ENCODE peak calls at places on chromosomes 3 and 15, in nine cellular contexts. P, I, L, Z, X, N, B, Y and V are unnamed samples.

GRCh38 chr15:101366853-101367252 is 71.8 kb upstream of the SNRPA1 start:
- DNase-seq in P (no peak), I (no peak), L (no peak), Z (no peak), X (peak), N (no peak), B (no peak), Y (no peak), V (no peak)

GRCh38 chr3:159762238-159762637 is 226.4 kb upstream of the IL12A start:
- DNase-seq in P (no peak), I (no peak), L (no peak), Z (no peak), X (no peak), N (no peak), B (no peak), Y (no peak), V (no peak)

GRCh38 chr15:78308422-78309021 is 9.1 kb upstream of the SKIC8 start:
- DNase-seq in P (peak), I (peak), L (peak), Z (peak), X (no peak), N (no peak), B (peak), Y (peak), V (no peak)

GRCh38 chr3:113268917-113269316 is 57.6 kb downstream of the BOC start:
- DNase-seq in P (no peak), I (no peak), L (no peak), Z (no peak), X (no peak), N (no peak), B (no peak), Y (no peak), V (no peak)

GRCh38 chr3:182765287-182765686 is 28.0 kb upstream of the ATP11B start:
- DNase-seq in P (no peak), I (no peak), L (no peak), Z (no peak), X (no peak), N (no peak), B (no peak), Y (no peak), V (no peak)

GRCh38 chr3:95899494-95899893 is 914.9 kb upstream of the EPHA6 start:
- DNase-seq in P (no peak), I (no peak), L (no peak), Z (no peak), X (no peak), N (no peak), B (no peak), Y (no peak), V (no peak)

GRCh38 chr3:186452517-186452916 is 90.5 kb upstream of the DGKG start:
- DNase-seq in P (no peak), I (no peak), L (no peak), Z (no peak), X (peak), N (peak), B (peak), Y (no peak), V (no peak)

GRCh38 chr15:90101969-90102890 is at the start of gene IDH2:
- DNase-seq in P (peak), I (peak), L (peak), Z (peak), X (peak), N (no peak), B (peak), Y (peak), V (peak)

GRCh38 chr3:56976666-56977560 is 83.6 kb upstream of the SPATA12 start:
- DNase-seq in P (no peak), I (peak), L (no peak), Z (no peak), X (no peak), N (peak), B (peak), Y (no peak), V (no peak)

GRCh38 chr15:66819084-66819483 is 117.0 kb downstream of the SMAD6 start:
- DNase-seq in P (no peak), I (no peak), L (no peak), Z (no peak), X (no peak), N (no peak), B (no peak), Y (no peak), V (no peak)

GRCh38 chr3:126678691-126679317 is 23.9 kb upstream of the TXNRD3 start:
- DNase-seq in P (no peak), I (no peak), L (no peak), Z (no peak), X (peak), N (no peak), B (no peak), Y (no peak), V (no peak)

GRCh38 chr3:17055374-17056276 is 170.9 kb downstream of the PLCL2 start:
- DNase-seq in P (no peak), I (no peak), L (no peak), Z (no peak), X (no peak), N (no peak), B (peak), Y (no peak), V (no peak)

GRCh38 chr3:99789322-99789721 is 28.3 kb upstream of the CMSS1 start:
- DNase-seq in P (no peak), I (peak), L (no peak), Z (no peak), X (no peak), N (peak), B (peak), Y (peak), V (no peak)
- TF ChIP-seq CTCF in P (peak), I (peak), L (peak), Z (peak), X (peak), N (peak), B (peak), Y (peak), V (peak)

DNA sequence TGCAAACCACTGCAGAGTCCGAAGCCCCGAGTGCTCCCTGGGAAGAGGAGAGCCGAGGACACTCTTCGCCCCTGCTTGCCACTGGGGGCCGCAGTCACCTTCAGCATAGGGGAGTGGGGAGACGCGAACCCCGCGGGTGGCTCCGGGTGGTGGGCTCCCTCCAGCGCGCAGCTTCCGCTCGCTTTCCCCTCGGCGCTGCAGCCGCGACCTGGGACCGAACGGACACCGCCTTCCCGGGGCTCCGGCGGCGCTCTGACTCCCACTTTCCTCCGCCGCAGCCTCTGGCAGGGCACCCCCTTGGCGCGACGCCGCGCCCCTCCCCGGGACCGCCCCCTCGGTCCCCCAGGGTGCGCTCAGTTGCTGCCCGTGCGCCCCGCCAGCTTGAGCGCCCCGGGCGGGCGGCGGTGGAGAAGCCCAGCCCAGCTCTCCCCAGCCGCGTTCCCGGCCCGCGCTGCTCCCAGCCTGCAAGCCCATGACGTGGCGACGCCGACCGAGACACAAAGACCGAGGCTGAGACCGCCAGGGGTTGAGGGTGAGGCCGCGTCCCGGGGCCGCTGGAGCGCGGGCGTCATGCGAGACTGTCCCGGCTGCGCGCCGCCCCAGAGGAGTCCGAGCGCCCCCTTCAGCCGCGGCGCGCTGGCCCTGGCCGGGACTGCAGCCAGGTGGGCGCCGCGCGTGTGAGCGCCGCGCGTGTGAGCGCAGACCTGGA is at the start of gene MINAR1:
- DNase-seq in P (peak), I (peak), L (no peak), Z (no peak), X (no peak), N (no peak), B (peak), Y (peak), V (no peak)
- TF ChIP-seq CTCF in P (peak), I (peak), L (no peak), Z (no peak), X (no peak), N (no peak), B (peak), Y (no peak), V (no peak)

DNA sequence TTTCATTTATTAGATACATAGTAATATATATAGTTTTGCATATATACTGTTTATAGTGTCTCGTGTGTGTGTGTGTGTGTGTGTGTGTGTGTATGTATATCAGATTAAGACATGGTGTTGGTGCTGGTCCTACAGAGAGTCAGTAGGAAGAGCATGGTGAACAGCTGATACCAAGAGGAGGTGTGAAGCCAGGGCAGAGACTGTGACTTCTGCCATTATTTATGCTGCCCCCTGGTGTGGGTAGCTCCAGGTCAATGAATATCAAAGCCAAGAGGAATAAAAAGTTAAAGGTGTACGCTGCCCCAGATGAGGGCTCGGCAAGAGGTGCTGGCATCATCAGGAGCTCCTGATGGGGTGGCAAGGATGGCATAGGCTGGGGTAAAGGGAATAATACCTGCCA is 299.5 kb upstream of the RASGRP1 start:
- DNase-seq in P (no peak), I (no peak), L (no peak), Z (no peak), X (no peak), N (no peak), B (no peak), Y (no peak), V (no peak)
- TF ChIP-seq CTCF in P (peak), I (no peak), L (no peak), Z (no peak), X (no peak), N (peak), B (peak), Y (no peak), V (no peak)

GRCh38 chr3:50179710-50180109 is 11.7 kb upstream of the GNAT1 start:
- DNase-seq in P (no peak), I (no peak), L (no peak), Z (no peak), X (no peak), N (no peak), B (no peak), Y (no peak), V (no peak)
- TF ChIP-seq CTCF in P (no peak), I (no peak), L (no peak), Z (no peak), X (no peak), N (no peak), B (no peak), Y (no peak), V (no peak)